ENCODE peak calls at places on chromosomes 6 and 20, in four cellular contexts. One of them, this sample, is unnamed.

GRCh38 chr6:107634147-107635057 is 144.5 kb downstream of the SOBP start:
- DNase-seq in SK-N-SH: peak
- DNase-seq in K562: no peak
- DNase-seq in H1: no peak
- DNase-seq in this sample: peak

GRCh38 chr6:122953766-122954165 is 42.3 kb upstream of the CLVS2 start:
- DNase-seq in K562: no peak
- DNase-seq in SK-N-SH: no peak
- DNase-seq in H1: no peak
- DNase-seq in this sample: no peak

GRCh38 chr6:165562421-165563090 is 100.5 kb downstream of the PDE10A start:
- DNase-seq in H1: no peak
- DNase-seq in SK-N-SH: no peak
- DNase-seq in K562: no peak
- DNase-seq in this sample: no peak

GRCh38 chr6:47130086-47130485 is 88.0 kb upstream of the ADGRF1 start:
- DNase-seq in K562: no peak
- DNase-seq in H1: no peak
- DNase-seq in SK-N-SH: no peak
- DNase-seq in this sample: no peak

GRCh38 chr6:30071081-30071818 is 4.3 kb downstream of the PPP1R11 start:
- DNase-seq in H1: no peak
- DNase-seq in SK-N-SH: peak
- DNase-seq in K562: no peak
- DNase-seq in this sample: peak

GRCh38 chr6:64691069-64691468 is 1016.0 kb downstream of the EYS start:
- DNase-seq in SK-N-SH: no peak
- DNase-seq in H1: no peak
- DNase-seq in K562: no peak
- DNase-seq in this sample: no peak

GRCh38 chr6:170454512-170455285 is 98.4 kb downstream of the PSMB1 start:
- DNase-seq in K562: no peak
- DNase-seq in H1: no peak
- DNase-seq in SK-N-SH: peak
- DNase-seq in this sample: no peak

GRCh38 chr6:46015119-46015968 is at the start of gene CLIC5:
- DNase-seq in H1: no peak
- DNase-seq in K562: peak
- DNase-seq in SK-N-SH: peak
- DNase-seq in this sample: peak

GRCh38 chr20:41956316-41957050 is 338.3 kb upstream of the CHD6 start:
- DNase-seq in K562: peak
- DNase-seq in SK-N-SH: peak
- DNase-seq in H1: peak
- DNase-seq in this sample: peak

GRCh38 chr20:57218489-57218888 is 48.0 kb downstream of the BMP7 start:
- DNase-seq in H1: no peak
- DNase-seq in K562: no peak
- DNase-seq in SK-N-SH: no peak
- DNase-seq in this sample: no peak
- TF ChIP-seq TEAD4 in H1: no peak
- TF ChIP-seq TEAD4 in K562: no peak
- TF ChIP-seq TEAD4 in SK-N-SH: no peak
- TF ChIP-seq TEAD4 in this sample: no peak

DNA sequence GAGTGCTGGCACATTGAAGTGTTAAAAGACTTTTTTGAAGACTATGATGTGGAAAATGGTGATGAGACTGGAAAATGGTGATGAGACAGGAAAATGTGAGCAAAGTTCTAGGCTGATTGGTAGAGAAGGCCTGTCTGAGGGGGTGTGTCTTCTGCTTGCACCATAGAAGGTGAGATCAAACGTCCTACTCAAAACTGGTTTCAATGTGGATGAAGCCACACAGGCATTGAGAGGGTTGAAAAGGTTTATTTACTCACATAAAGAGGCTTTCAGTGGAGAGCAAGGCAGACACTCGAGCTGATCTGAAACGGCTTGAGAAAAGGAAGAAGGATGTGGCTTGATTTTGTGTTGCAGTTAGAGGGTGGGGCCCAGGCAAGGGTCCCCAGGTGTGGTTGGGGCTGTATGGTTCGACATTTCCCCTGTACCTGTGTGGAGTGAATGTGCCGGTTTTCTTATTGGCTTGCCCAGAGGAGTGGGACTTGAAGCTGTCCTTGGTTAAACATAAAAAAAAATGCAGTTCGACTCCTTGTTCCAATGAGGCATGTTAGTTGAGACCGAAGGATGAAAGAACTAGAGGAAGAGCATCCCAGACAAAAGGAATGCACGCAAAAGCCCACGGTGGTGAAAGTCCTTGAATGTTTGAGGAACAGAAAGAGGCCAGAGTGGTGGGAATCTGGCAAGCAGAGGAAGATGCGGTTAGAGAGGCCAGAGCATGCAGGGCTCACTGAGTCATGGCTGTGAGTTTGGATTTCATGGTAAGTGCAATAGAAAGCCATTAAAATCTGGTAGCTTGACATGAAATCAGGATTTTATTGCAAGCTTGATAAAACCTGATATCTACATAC is 172.3 kb downstream of the EPM2A start:
- DNase-seq in SK-N-SH: no peak
- DNase-seq in H1: no peak
- DNase-seq in K562: no peak
- DNase-seq in this sample: no peak
- TF ChIP-seq TEAD4 in SK-N-SH: no peak
- TF ChIP-seq TEAD4 in H1: no peak
- TF ChIP-seq TEAD4 in K562: no peak
- TF ChIP-seq TEAD4 in this sample: no peak

GRCh38 chr20:44649976-44650375 is 1.5 kb downstream of the ADA start:
- DNase-seq in K562: no peak
- DNase-seq in H1: no peak
- DNase-seq in SK-N-SH: no peak
- DNase-seq in this sample: no peak

GRCh38 chr20:44650777-44651493 is 564 bp downstream of the ADA start:
- DNase-seq in K562: no peak
- DNase-seq in SK-N-SH: no peak
- DNase-seq in H1: no peak
- DNase-seq in this sample: no peak

GRCh38 chr20:44648579-44648978 is 2.9 kb downstream of the ADA start:
- DNase-seq in SK-N-SH: no peak
- DNase-seq in H1: no peak
- DNase-seq in K562: no peak
- DNase-seq in this sample: peak

GRCh38 chr20:44653536-44653935 is 2.0 kb upstream of the ADA start:
- DNase-seq in K562: no peak
- DNase-seq in SK-N-SH: no peak
- DNase-seq in H1: no peak
- DNase-seq in this sample: no peak

DNA sequence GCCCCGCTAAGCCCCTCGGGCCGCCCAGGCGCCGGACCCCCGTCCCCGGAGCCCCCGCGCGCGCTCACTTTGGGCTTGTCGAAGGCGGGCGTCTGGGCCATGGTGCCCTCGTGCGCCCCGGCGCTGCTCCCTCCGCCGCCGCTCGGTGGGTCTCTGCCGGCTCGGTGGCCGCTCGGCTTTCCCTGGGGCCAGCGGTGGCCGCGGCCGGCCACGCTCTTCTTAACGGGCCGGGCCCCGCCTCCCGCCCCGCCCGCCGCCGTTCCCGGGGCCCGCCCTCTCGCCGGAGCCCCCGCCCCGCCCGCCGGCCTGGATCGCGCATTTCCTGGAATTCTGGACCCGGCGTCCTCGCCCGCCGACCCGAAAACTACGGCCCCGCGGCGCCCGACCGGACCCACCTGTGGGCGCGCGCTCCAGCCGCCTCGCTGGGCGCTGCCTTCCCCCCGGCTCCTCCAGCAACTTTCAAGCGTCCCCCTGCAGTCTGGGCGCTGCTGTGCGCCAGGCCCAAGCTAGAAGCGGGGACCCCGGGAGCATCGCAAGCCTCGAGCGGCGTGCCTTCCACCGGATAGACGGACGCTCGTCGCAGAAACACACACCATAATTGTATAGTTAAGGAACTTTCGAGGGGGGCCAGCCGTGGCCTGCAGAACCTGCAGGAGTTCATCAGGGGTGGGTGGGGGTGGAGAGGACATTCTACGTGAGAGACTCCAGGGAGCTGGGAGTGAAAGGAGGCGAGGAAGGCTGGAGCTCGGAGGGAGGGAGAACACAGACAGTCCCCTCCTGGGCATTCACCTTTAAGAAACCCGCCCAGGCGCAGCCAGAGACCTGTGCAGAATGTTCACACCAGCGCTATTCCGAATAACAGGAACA is at the start of gene ADA:
- DNase-seq in H1: no peak
- DNase-seq in K562: peak
- DNase-seq in SK-N-SH: peak
- DNase-seq in this sample: peak
- TF ChIP-seq TEAD4 in H1: no peak
- TF ChIP-seq TEAD4 in K562: no peak
- TF ChIP-seq TEAD4 in SK-N-SH: peak
- TF ChIP-seq TEAD4 in this sample: no peak

GRCh38 chr6:127811939-127812338 is 88.9 kb downstream of the THEMIS start:
- DNase-seq in SK-N-SH: no peak
- DNase-seq in K562: no peak
- DNase-seq in H1: no peak
- DNase-seq in this sample: no peak
- TF ChIP-seq TEAD4 in SK-N-SH: no peak
- TF ChIP-seq TEAD4 in K562: no peak
- TF ChIP-seq TEAD4 in H1: no peak
- TF ChIP-seq TEAD4 in this sample: no peak

DNA sequence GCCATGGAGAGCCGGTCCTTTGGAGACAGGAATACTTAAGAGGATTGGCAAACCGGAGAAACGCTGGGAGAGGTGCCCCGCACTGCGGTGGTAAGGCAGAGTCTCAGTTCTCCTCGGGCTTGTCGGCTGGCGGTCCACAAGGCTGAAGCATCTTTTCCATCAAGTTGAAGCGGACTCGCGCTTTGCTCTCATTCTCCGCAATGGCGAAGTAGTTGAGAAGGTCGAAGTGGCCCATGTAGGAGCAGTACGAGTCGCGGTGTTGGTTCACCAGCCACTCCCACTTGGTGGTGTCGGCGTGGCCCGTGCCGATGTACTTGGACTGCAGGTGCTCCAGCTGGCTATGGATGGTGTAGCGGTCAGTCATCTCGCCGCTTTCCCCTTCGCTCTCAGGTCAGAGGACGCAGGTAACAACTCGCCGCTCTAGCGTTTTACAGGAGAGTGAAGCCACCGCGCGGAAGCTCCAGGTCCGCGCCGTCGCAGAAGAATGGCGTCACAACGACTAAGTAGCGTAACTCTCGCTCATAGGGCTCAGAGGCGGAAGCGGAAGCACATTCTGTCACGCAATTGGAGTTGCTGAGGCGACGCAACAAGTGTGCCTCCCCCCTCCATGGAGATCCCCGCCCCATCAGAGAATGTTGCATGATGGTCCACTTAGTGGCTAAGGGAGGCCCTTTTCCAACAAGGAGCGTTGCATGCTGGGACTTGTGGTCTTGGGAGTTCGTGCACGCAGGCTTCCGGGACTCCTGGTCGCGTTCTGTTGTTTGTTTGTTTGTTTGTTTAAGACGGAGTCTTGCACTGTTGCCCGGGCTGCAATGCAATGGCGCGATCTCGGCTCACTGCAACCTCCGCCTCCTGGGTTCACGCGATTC is at the start of gene SF3B5:
- DNase-seq in SK-N-SH: peak
- DNase-seq in K562: peak
- DNase-seq in H1: peak
- DNase-seq in this sample: peak
- TF ChIP-seq TEAD4 in SK-N-SH: no peak
- TF ChIP-seq TEAD4 in K562: no peak
- TF ChIP-seq TEAD4 in H1: no peak
- TF ChIP-seq TEAD4 in this sample: no peak

GRCh38 chr6:55377150-55377549 is 49.9 kb downstream of the GFRAL start:
- DNase-seq in H1: no peak
- DNase-seq in K562: no peak
- DNase-seq in SK-N-SH: no peak
- DNase-seq in this sample: no peak

GRCh38 chr6:55379895-55380294 is 52.6 kb downstream of the GFRAL start:
- DNase-seq in SK-N-SH: no peak
- DNase-seq in K562: no peak
- DNase-seq in H1: no peak
- DNase-seq in this sample: no peak

GRCh38 chr6:55379486-55379885 is 52.2 kb downstream of the GFRAL start:
- DNase-seq in SK-N-SH: no peak
- DNase-seq in K562: no peak
- DNase-seq in H1: no peak
- DNase-seq in this sample: no peak
- TF ChIP-seq TEAD4 in SK-N-SH: no peak
- TF ChIP-seq TEAD4 in K562: no peak
- TF ChIP-seq TEAD4 in H1: no peak
- TF ChIP-seq TEAD4 in this sample: no peak

DNA sequence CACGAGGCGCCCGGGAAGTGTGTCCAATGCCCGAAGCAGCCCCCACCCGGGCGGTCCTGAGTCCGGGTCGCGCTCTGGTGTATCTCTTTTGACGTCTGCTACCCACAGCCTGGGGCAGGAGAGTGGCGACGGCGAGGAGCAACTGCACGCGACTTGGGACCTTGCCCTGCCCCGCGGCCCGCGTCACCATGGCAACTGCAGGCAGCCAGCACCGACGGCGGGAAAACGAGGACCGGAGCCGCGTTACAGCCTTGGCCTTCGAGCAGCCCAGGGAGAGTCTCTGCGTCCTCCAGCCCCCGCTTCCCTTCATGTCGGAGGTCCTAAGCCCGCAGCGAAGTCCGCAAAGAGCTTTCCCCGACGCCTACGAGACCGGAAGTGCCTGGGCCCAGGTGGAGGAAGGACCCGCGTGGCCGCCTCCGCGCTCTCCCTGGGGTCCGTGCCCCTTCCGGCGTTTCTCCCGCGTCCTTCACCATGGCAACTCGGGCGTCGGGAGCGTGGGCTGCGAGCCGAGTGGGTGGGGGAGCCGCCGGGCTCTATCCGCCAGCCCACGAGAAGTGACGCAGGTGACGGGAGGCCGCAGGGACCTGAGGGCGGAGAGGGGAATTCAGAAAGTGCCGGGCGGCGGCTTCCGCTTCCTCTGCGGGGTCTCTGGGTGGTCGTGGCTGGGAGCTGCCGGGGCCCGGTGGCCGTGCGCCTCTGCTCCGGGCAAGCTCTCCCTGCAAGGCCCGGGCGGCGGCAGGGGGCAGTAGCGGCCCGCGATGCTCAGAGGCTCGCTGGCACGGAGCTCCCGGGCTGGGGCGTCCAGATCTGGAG is 88.6 kb upstream of the TGM3 start:
- DNase-seq in SK-N-SH: peak
- DNase-seq in H1: peak
- DNase-seq in K562: peak
- DNase-seq in this sample: peak
- TF ChIP-seq TEAD4 in SK-N-SH: no peak
- TF ChIP-seq TEAD4 in H1: no peak
- TF ChIP-seq TEAD4 in K562: no peak
- TF ChIP-seq TEAD4 in this sample: peak

This sample was measured in WTC11.